ENCODE peak calls at places on chromosomes 2 and 18, in five cellular contexts. One of them, this sample, is unnamed.

GRCh38 chr2:163808406-163808805 is 72.6 kb upstream of the FIGN start:
- DNase-seq in Panc1: no peak
- DNase-seq in CD8-positive, alpha-beta memory T cell: no peak
- DNase-seq in breast epithelium: no peak
- DNase-seq in effector memory CD4-positive, alpha-beta T cell: no peak
- DNase-seq in this sample: no peak

GRCh38 chr2:13858626-13859025 is 773.9 kb upstream of the LRATD1 start:
- DNase-seq in CD8-positive, alpha-beta memory T cell: no peak
- DNase-seq in breast epithelium: no peak
- DNase-seq in Panc1: no peak
- DNase-seq in effector memory CD4-positive, alpha-beta T cell: no peak
- DNase-seq in this sample: no peak

GRCh38 chr18:74249181-74249968 is 42.4 kb downstream of the CYB5A start:
- DNase-seq in effector memory CD4-positive, alpha-beta T cell: no peak
- DNase-seq in Panc1: no peak
- DNase-seq in CD8-positive, alpha-beta memory T cell: no peak
- DNase-seq in breast epithelium: no peak
- DNase-seq in this sample: no peak

GRCh38 chr2:28445448-28446258 is 50.2 kb upstream of the PLB1 start:
- DNase-seq in CD8-positive, alpha-beta memory T cell: no peak
- DNase-seq in Panc1: peak; percentile 91
- DNase-seq in breast epithelium: no peak
- DNase-seq in effector memory CD4-positive, alpha-beta T cell: no peak
- DNase-seq in this sample: no peak

GRCh38 chr2:64750817-64751285 is 97.1 kb upstream of the SERTAD2 start:
- DNase-seq in effector memory CD4-positive, alpha-beta T cell: peak; percentile 96
- DNase-seq in Panc1: peak; percentile 99
- DNase-seq in CD8-positive, alpha-beta memory T cell: peak; percentile 98
- DNase-seq in breast epithelium: peak; percentile 98
- DNase-seq in this sample: peak; percentile 100

GRCh38 chr2:147331790-147332419 is 512.9 kb upstream of the ACVR2A start:
- DNase-seq in effector memory CD4-positive, alpha-beta T cell: no peak
- DNase-seq in CD8-positive, alpha-beta memory T cell: no peak
- DNase-seq in breast epithelium: no peak
- DNase-seq in Panc1: no peak
- DNase-seq in this sample: no peak

GRCh38 chr18:9766076-9766481 is 58.0 kb downstream of the RAB31 start:
- DNase-seq in CD8-positive, alpha-beta memory T cell: no peak
- DNase-seq in breast epithelium: no peak
- DNase-seq in Panc1: no peak
- DNase-seq in effector memory CD4-positive, alpha-beta T cell: no peak
- DNase-seq in this sample: no peak

GRCh38 chr18:72542993-72543361 is 1.2 kb downstream of the CBLN2 start:
- DNase-seq in Panc1: no peak
- DNase-seq in CD8-positive, alpha-beta memory T cell: no peak
- DNase-seq in effector memory CD4-positive, alpha-beta T cell: no peak
- DNase-seq in breast epithelium: no peak
- DNase-seq in this sample: no peak

GRCh38 chr2:160742679-160743078 is 249.1 kb upstream of the RBMS1 start:
- DNase-seq in effector memory CD4-positive, alpha-beta T cell: no peak
- DNase-seq in breast epithelium: no peak
- DNase-seq in Panc1: no peak
- DNase-seq in CD8-positive, alpha-beta memory T cell: no peak
- DNase-seq in this sample: no peak

GRCh38 chr2:229407170-229407569 is 136.1 kb upstream of the PID1 start:
- DNase-seq in CD8-positive, alpha-beta memory T cell: no peak
- DNase-seq in breast epithelium: peak; percentile 67
- DNase-seq in effector memory CD4-positive, alpha-beta T cell: no peak
- DNase-seq in Panc1: peak; percentile 33
- DNase-seq in this sample: peak; percentile 22

GRCh38 chr18:26549103-26549485 is 741 bp upstream of the KCTD1 start:
- DNase-seq in CD8-positive, alpha-beta memory T cell: no peak
- DNase-seq in Panc1: no peak
- DNase-seq in breast epithelium: no peak
- DNase-seq in effector memory CD4-positive, alpha-beta T cell: no peak
- DNase-seq in this sample: no peak

DNA sequence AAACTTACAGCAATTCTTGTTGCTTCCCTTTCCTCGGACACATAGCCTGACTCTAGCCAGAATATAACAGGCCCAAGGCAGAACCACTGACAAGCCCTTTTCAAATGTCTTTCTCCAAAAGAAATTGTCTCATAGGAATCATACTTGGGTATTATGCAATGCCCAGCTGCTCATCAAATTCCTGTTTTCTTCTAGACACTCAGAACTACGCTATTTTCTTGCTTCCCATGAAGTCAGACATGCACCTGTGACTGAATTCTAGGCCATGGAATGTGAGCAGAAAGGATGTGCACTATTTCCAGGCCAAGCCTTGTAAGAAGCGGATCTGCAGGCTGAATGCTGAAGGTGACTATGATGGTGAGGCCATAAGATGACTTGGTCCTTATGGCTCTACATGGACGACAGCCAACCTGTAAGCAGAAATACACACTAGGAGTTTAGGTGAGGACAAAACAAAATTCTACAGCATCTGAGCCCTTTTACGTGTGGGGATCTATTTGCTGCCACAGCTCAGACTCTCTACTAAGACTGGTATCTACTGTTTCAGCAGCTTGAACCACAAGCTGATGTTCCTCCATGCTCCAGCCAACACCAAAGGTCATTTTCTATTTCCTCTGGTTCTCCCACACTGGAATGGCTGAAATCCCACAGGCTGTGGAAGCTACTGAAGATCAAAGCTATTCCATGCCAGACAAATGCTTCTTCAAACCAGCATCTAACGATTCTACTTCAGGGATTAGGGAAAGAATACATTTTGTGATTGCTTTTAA is 378.7 kb downstream of the RBM43 start:
- DNase-seq in breast epithelium: no peak
- DNase-seq in Panc1: no peak
- DNase-seq in effector memory CD4-positive, alpha-beta T cell: no peak
- DNase-seq in CD8-positive, alpha-beta memory T cell: no peak
- DNase-seq in this sample: no peak
- H3K27ac ChIP-seq in breast epithelium: no peak overlapping the region
- H3K27ac ChIP-seq in Panc1: no peak overlapping the region
- H3K27ac ChIP-seq in effector memory CD4-positive, alpha-beta T cell: no peak overlapping the region
- H3K27ac ChIP-seq in CD8-positive, alpha-beta memory T cell: no peak overlapping the region
- H3K27ac ChIP-seq in this sample: no peak overlapping the region

GRCh38 chr2:9997936-9998335 is 45.4 kb upstream of the KLF11 start:
- DNase-seq in CD8-positive, alpha-beta memory T cell: no peak
- DNase-seq in breast epithelium: no peak
- DNase-seq in Panc1: no peak
- DNase-seq in effector memory CD4-positive, alpha-beta T cell: no peak
- DNase-seq in this sample: no peak
- H3K27ac ChIP-seq in CD8-positive, alpha-beta memory T cell: no peak overlapping the region
- H3K27ac ChIP-seq in breast epithelium: no peak overlapping the region
- H3K27ac ChIP-seq in Panc1: no peak overlapping the region
- H3K27ac ChIP-seq in effector memory CD4-positive, alpha-beta T cell: no peak overlapping the region
- H3K27ac ChIP-seq in this sample: no peak overlapping the region

GRCh38 chr2:211900518-211900917 is 638.1 kb downstream of the ERBB4 start:
- DNase-seq in Panc1: no peak
- DNase-seq in breast epithelium: no peak
- DNase-seq in effector memory CD4-positive, alpha-beta T cell: no peak
- DNase-seq in CD8-positive, alpha-beta memory T cell: no peak
- DNase-seq in this sample: no peak
- H3K27ac ChIP-seq in Panc1: no peak overlapping the region
- H3K27ac ChIP-seq in breast epithelium: no peak overlapping the region
- H3K27ac ChIP-seq in effector memory CD4-positive, alpha-beta T cell: no peak overlapping the region
- H3K27ac ChIP-seq in CD8-positive, alpha-beta memory T cell: no peak overlapping the region
- H3K27ac ChIP-seq in this sample: no peak overlapping the region

DNA sequence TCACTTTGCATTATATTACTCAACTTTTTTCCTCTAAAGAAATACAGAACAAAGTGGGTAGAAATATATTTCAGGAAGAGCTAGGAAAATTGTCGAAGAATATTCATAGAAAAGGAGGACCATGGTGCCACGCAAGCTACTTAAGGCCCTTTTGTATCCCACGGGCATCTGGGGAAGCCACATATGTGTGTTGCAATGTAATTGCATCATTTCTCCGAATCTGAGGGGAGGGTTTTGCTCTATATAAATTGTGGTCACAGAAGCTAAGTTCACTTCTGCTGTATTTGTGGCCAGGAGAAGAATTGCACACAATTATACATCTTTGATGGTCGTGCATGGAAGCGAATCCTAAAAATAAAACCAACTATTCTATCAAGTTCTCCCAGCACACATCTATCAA is 360.3 kb downstream of the IRS1 start:
- DNase-seq in effector memory CD4-positive, alpha-beta T cell: no peak
- DNase-seq in breast epithelium: no peak
- DNase-seq in Panc1: no peak
- DNase-seq in CD8-positive, alpha-beta memory T cell: no peak
- DNase-seq in this sample: no peak
- H3K27ac ChIP-seq in effector memory CD4-positive, alpha-beta T cell: no peak overlapping the region
- H3K27ac ChIP-seq in breast epithelium: no peak overlapping the region
- H3K27ac ChIP-seq in Panc1: no peak overlapping the region
- H3K27ac ChIP-seq in CD8-positive, alpha-beta memory T cell: no peak overlapping the region
- H3K27ac ChIP-seq in this sample: no peak overlapping the region